ENCODE peak calls at places on chromosome 7, in four cellular contexts. L is HepG2, X is GM12878, E is K562. W is an unnamed sample.

GRCh38 chr7:95549818-95550529 is 46.3 kb downstream of the PDK4 start:
- DNase-seq in L (no peak), X (no peak), E (no peak), W (no peak)

GRCh38 chr7:73963252-73963822 is 64.6 kb upstream of the ELN start:
- DNase-seq in L (no peak), X (no peak), E (no peak), W (no peak)

GRCh38 chr7:132251327-132251659 is 325.0 kb downstream of the PLXNA4 start:
- DNase-seq in L (peak; percentile 87), X (no peak), E (no peak), W (peak; percentile 25)

GRCh38 chr7:78588393-78588792 is 789.8 kb downstream of the PHTF2 start:
- DNase-seq in L (no peak), X (no peak), E (no peak), W (no peak)

GRCh38 chr7:15407910-15408309 is 153.9 kb downstream of the AGMO start:
- DNase-seq in L (no peak), X (no peak), E (no peak), W (no peak)

GRCh38 chr7:89685287-89685686 is 469.0 kb upstream of the STEAP1 start:
- DNase-seq in L (no peak), X (no peak), E (no peak), W (no peak)

GRCh38 chr7:54632696-54633095 is 90.5 kb downstream of the VSTM2A start:
- DNase-seq in L (no peak), X (no peak), E (no peak), W (no peak)

GRCh38 chr7:30563326-30563942 is 31.2 kb upstream of the GARS1 start:
- DNase-seq in L (no peak), X (no peak), E (no peak), W (no peak)

GRCh38 chr7:149850007-149850594 is 11.9 kb downstream of the ZNF862 start:
- DNase-seq in L (no peak), X (no peak), E (no peak), W (no peak)

GRCh38 chr7:81074406-81074805 is 155.6 kb upstream of the SEMA3C start:
- DNase-seq in L (no peak), X (no peak), E (no peak), W (no peak)

GRCh38 chr7:117186218-117186617 is 136.6 kb downstream of the WNT2 start:
- DNase-seq in L (no peak), X (no peak), E (no peak), W (no peak)

GRCh38 chr7:44491229-44491628 is 771 bp upstream of the NUDCD3 start:
- DNase-seq in L (no peak), X (no peak), E (no peak), W (no peak)

GRCh38 chr7:29071203-29071804 is 75.0 kb downstream of the CPVL start:
- DNase-seq in L (no peak), X (no peak), E (no peak), W (no peak)

GRCh38 chr7:101465131-101465530 is 102.5 kb downstream of the COL26A1 start:
- DNase-seq in L (no peak), X (no peak), E (no peak), W (no peak)

GRCh38 chr7:30074422-30075030 is 46.3 kb downstream of the PLEKHA8 start:
- DNase-seq in L (peak; percentile 30), X (no peak), E (peak; percentile 28), W (no peak)

GRCh38 chr7:415646-416525 is 103.8 kb downstream of the PDGFA start:
- DNase-seq in L (no peak), X (no peak), E (no peak), W (peak; percentile 8)

GRCh38 chr7:23072043-23072442 is 33.5 kb upstream of the KLHL7 start:
- DNase-seq in L (no peak), X (no peak), E (no peak), W (no peak)
- TF ChIP-seq ATF3 in L (no peak), X (no peak), E (no peak), W (no peak)

GRCh38 chr7:133797355-133797754 is 329.8 kb upstream of the LRGUK start:
- DNase-seq in L (no peak), X (no peak), E (no peak), W (no peak)

GRCh38 chr7:133795061-133795460 is 332.1 kb upstream of the LRGUK start:
- DNase-seq in L (no peak), X (no peak), E (no peak), W (no peak)

GRCh38 chr7:133797818-133798485 is 329.2 kb upstream of the LRGUK start:
- DNase-seq in L (no peak), X (no peak), E (no peak), W (no peak)

GRCh38 chr7:133796778-133797177 is 330.4 kb upstream of the LRGUK start:
- DNase-seq in L (no peak), X (no peak), E (no peak), W (no peak)

DNA sequence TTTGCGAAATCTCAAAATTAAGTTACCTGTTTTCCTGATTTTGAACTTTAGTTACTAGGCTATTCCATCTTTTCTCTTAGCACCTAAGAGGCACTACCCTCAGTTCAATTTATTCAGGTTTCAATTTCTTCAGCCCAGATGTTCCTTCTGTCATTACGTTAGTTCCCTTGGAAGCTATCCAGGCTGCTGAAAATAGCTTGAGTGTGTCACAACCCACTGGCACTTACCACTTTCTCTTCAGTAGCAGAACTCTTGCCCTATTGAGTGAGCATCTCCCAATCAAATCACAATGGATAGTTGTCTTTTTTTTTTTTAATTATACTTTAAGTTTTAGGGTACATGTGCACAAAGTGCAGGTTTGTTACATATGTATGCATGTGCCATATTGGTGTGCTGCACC is 332.6 kb upstream of the LRGUK start:
- DNase-seq in L (no peak), X (no peak), E (no peak), W (no peak)
- TF ChIP-seq CREM in L (no peak), X (no peak), E (no peak), W (no peak)

DNA sequence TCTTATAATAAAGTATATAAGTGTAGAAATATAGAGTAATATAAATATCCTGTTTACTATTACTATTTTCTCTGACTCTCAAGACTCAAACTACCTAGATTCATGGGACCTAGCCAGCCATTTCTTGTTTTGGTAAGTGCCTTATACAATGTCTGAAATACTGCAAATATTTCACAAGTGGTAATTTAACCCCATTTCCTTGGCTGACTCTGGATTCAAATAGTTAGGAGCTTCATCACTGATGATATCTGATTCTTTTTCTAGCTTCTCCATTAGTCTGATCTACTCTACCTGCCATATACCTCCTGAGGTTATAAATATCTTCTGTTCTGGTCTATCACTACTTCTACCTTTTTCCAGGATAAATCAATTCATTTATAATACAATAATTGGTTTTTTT is 6.4 kb upstream of the RALA start:
- DNase-seq in L (no peak), X (no peak), E (no peak), W (no peak)
- TF ChIP-seq ESRRA in L (no peak), X (no peak), E (no peak), W (no peak)

GRCh38 chr7:151699920-151700319 is 177.0 kb downstream of the PRKAG2 start:
- DNase-seq in L (no peak), X (no peak), E (no peak), W (no peak)

GRCh38 chr7:151697515-151697895 is 177.8 kb upstream of the RHEB start:
- DNase-seq in L (no peak), X (no peak), E (no peak), W (no peak)

GRCh38 chr7:151697942-151698341 is 178.2 kb upstream of the RHEB start:
- DNase-seq in L (no peak), X (no peak), E (no peak), W (no peak)

GRCh38 chr7:151700621-151701185 is 176.2 kb downstream of the PRKAG2 start:
- DNase-seq in L (no peak), X (no peak), E (no peak), W (no peak)

GRCh38 chr7:151699147-151699546 is 177.8 kb downstream of the PRKAG2 start:
- DNase-seq in L (no peak), X (no peak), E (peak; percentile 55), W (no peak)
- TF ChIP-seq ATF3 in L (no peak), X (no peak), E (no peak), W (no peak)

GRCh38 chr7:94146408-94146807 is 142.3 kb upstream of the BET1 start:
- DNase-seq in L (no peak), X (no peak), E (no peak), W (peak; percentile 13)
- TF ChIP-seq CREM in L (no peak), X (no peak), E (no peak), W (no peak)

GRCh38 chr7:23942032-23942431 is 232.0 kb downstream of the STK31 start:
- DNase-seq in L (no peak), X (no peak), E (no peak), W (no peak)

GRCh38 chr7:23938230-23938629 is 228.2 kb downstream of the STK31 start:
- DNase-seq in L (no peak), X (no peak), E (no peak), W (no peak)

GRCh38 chr7:23941551-23941950 is 231.5 kb downstream of the STK31 start:
- DNase-seq in L (no peak), X (no peak), E (no peak), W (no peak)

GRCh38 chr7:23944131-23944530 is 234.1 kb downstream of the STK31 start:
- DNase-seq in L (no peak), X (no peak), E (no peak), W (no peak)

GRCh38 chr7:23938937-23939552 is 229.0 kb downstream of the STK31 start:
- DNase-seq in L (peak; percentile 33), X (no peak), E (no peak), W (peak; percentile 57)
- TF ChIP-seq ESRRA in L (no peak), X (no peak), E (no peak), W (no peak)